ENCODE peak calls at places on chromosomes 5 and 9, in six cellular contexts. M is endothelial cell, F is omental fat pad, P is astrocyte, R is GM06990, E is GM12865. G is an unnamed sample.
A peak's percentile ranks its signal among the peaks of the same experiment; 100 is the strongest.

GRCh38 chr5:119274767-119275130 is 81.1 kb upstream of the TNFAIP8 start:
- DNase-seq in M (no peak), F (no peak), P (peak; percentile 86), R (no peak), E (peak; percentile 62), G (no peak)

GRCh38 chr9:8718121-8718725 is 918.6 kb upstream of the DMAC1 start:
- DNase-seq in M (no peak), F (no peak), P (peak; percentile 86), R (no peak), E (no peak), G (no peak)

GRCh38 chr9:89166871-89167270 is 11.7 kb downstream of the SHC3 start:
- DNase-seq in M (no peak), F (no peak), P (no peak), R (no peak), E (no peak), G (no peak)

GRCh38 chr5:142881076-142881466 is 110.9 kb downstream of the ARHGAP26 start:
- DNase-seq in M (no peak), F (no peak), P (peak; percentile 72), R (peak; percentile 18), E (peak; percentile 49), G (no peak)

GRCh38 chr5:75640395-75640794 is 29.1 kb downstream of the ANKDD1B start:
- DNase-seq in M (no peak), F (no peak), P (peak; percentile 95), R (no peak), E (no peak), G (no peak)

GRCh38 chr9:99377790-99378775 is 156.0 kb downstream of the SEC61B start:
- DNase-seq in M (no peak), F (no peak), P (peak; percentile 29), R (no peak), E (no peak), G (no peak)

GRCh38 chr5:157793298-157793791 is 49.8 kb downstream of the LSM11 start:
- DNase-seq in M (no peak), F (no peak), P (no peak), R (no peak), E (no peak), G (no peak)

GRCh38 chr5:78566747-78567449 is 81.7 kb downstream of the LHFPL2 start:
- DNase-seq in M (no peak), F (no peak), P (peak; percentile 65), R (peak; percentile 42), E (peak; percentile 31), G (no peak)

GRCh38 chr5:57298985-57299491 is 125.2 kb downstream of the GPBP1 start:
- DNase-seq in M (peak; percentile 50), F (no peak), P (peak; percentile 71), R (peak; percentile 24), E (peak; percentile 76), G (no peak)

GRCh38 chr9:90816690-90817089 is 15.1 kb downstream of the SYK start:
- DNase-seq in M (no peak), F (no peak), P (no peak), R (no peak), E (no peak), G (no peak)

GRCh38 chr9:133372144-133372543 is 3.7 kb downstream of the SURF4 start:
- DNase-seq in M (no peak), F (no peak), P (no peak), R (no peak), E (no peak), G (no peak)

GRCh38 chr5:7629559-7629958 is 221.4 kb downstream of the CFAP90 start:
- DNase-seq in M (no peak), F (no peak), P (no peak), R (no peak), E (no peak), G (no peak)

GRCh38 chr5:178538624-178539344 is 51.4 kb downstream of the COL23A1 start:
- DNase-seq in M (no peak), F (no peak), P (no peak), R (no peak), E (no peak), G (no peak)

GRCh38 chr9:95696701-95697100 is 178.8 kb upstream of the ERCC6L2 start:
- DNase-seq in M (no peak), F (no peak), P (no peak), R (no peak), E (no peak), G (no peak)

GRCh38 chr5:151024440-151024839 is 4.0 kb downstream of the GPX3 start:
- DNase-seq in M (no peak), F (no peak), P (no peak), R (no peak), E (no peak), G (no peak)

GRCh38 chr9:72471096-72471495 is 50.3 kb upstream of the TMC1 start:
- DNase-seq in M (no peak), F (no peak), P (no peak), R (no peak), E (no peak), G (no peak)
- TF ChIP-seq CTCF in M (no peak), F (no peak), P (no peak), R (no peak), E (no peak), G (no peak)

GRCh38 chr5:37272564-37272963 is 23.4 kb upstream of the CPLANE1 start:
- DNase-seq in M (no peak), F (no peak), P (peak; percentile 65), R (no peak), E (no peak), G (no peak)

DNA sequence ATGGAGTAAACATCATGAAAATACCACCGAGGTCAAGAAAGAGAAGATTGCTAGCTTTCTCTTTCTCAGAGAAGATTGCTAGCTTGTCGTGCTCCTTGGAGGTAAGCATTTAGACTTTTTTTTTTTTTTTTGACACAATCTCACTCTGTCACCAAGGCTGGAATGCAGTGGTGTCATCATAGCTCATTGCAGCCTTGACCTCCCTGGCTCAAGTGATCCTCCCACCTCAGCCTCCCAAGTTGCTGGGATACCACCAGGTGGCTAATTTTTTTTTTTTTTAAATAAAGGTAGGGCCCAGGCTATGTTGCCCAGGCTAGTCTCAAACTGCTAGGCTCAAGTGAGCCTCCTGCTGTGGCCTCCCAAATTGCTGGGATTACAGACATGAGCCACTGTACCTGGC is 26.3 kb upstream of the CPLANE1 start:
- DNase-seq in M (no peak), F (no peak), P (no peak), R (no peak), E (no peak), G (no peak)
- TF ChIP-seq CTCF in M (no peak), F (no peak), P (no peak), R (no peak), E (no peak), G (no peak)

GRCh38 chr9:129319938-129320481 is 141.9 kb upstream of the IER5L start:
- DNase-seq in M (no peak), F (peak; percentile 20), P (no peak), R (no peak), E (no peak), G (peak; percentile 15)

GRCh38 chr9:129321511-129322021 is 143.5 kb upstream of the IER5L start:
- DNase-seq in M (no peak), F (no peak), P (no peak), R (no peak), E (no peak), G (no peak)

GRCh38 chr9:129322022-129322621 is 144.1 kb upstream of the IER5L start:
- DNase-seq in M (no peak), F (no peak), P (no peak), R (no peak), E (no peak), G (peak; percentile 14)

GRCh38 chr9:129319076-129319937 is 141.2 kb upstream of the IER5L start:
- DNase-seq in M (no peak), F (peak; percentile 19), P (no peak), R (no peak), E (no peak), G (peak; percentile 1)

GRCh38 chr9:129320575-129321311 is 142.7 kb upstream of the IER5L start:
- DNase-seq in M (no peak), F (peak; percentile 22), P (peak; percentile 81), R (peak; percentile 65), E (peak; percentile 72), G (peak; percentile 42)
- TF ChIP-seq CTCF in M (no peak), F (no peak), P (no peak), R (no peak), E (no peak), G (no peak)

DNA sequence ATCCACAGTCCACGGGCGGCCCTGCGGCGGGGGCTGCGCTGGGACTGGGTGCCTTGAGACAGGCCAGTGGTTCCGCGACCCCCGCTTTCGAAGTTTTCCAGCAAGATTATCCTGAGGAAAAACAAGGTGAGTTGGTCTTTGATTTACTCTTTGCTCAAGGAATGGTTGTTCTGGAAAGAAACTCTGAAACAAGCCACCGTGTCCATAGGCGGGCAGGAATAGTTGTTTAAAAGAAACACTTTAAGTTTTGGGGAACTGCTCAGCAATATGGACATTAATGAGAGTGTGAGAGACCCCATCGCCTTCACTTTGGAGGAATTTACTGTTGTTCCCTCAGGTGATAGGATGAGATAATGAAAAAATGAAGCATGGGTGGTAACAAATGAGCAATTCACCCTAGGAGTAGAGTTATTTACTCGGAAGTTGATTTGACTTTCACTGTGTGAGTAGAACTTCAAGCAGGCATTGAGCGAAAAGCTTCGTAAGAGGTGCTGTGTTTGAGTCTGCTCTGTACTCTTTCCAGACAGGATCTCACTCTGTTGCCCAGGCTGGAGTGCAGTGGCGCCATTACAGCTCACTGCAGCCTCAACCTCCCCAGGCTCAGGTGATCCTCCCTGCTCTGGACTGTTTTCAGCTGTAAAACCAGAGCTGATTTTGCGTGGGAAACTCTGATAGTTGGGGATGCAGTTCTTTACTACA is 1.1 kb downstream of the DMRTA1 start:
- DNase-seq in M (no peak), F (no peak), P (no peak), R (no peak), E (no peak), G (no peak)
- TF ChIP-seq CTCF in M (no peak), F (no peak), P (no peak), R (no peak), E (no peak), G (no peak)

GRCh38 chr5:400282-401215 is 42.4 kb upstream of the EXOC3 start:
- DNase-seq in M (no peak), F (no peak), P (peak; percentile 31), R (no peak), E (no peak), G (no peak)

GRCh38 chr5:403995-404394 is 39.0 kb upstream of the EXOC3 start:
- DNase-seq in M (no peak), F (no peak), P (no peak), R (no peak), E (no peak), G (no peak)

GRCh38 chr5:404666-405241 is 38.2 kb upstream of the EXOC3 start:
- DNase-seq in M (no peak), F (no peak), P (no peak), R (no peak), E (no peak), G (no peak)

GRCh38 chr5:401216-402034 is 41.6 kb upstream of the EXOC3 start:
- DNase-seq in M (no peak), F (no peak), P (no peak), R (no peak), E (no peak), G (no peak)

DNA sequence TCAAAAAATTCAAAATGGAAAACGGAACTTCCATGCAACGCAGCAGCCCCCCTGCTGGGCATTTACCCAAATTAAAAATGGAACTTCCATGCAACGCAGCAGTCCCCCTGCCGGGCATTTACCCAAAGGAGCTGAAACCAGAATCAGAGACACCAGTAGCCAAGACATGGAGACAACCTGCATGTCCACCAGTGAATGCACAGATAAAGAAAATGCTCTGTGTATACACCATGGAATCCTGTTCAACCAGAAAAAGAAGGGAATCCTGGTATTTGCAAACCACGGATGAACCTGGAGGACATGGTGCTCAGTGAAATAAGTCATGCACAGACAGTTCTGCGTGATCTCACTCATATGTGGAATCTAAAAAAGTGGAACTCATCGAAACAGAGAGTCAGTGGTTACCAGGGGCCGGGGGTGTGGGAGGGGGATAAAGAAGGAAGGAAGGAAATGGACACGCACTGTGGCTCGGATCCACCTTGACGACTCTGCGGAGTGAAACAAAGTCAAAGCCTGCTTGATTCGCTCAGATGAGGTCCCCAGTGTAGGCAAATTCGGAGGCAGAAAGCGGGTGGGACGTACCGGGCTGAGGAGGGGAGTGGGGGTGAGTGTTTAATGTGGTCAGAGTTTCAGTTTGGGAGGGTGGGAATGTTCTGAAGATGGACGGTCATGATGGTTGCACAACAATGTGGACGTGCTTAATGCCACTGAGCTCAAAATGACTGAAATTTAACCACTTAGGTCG is 40.2 kb upstream of the EXOC3 start:
- DNase-seq in M (no peak), F (no peak), P (peak; percentile 45), R (peak; percentile 75), E (peak; percentile 92), G (peak; percentile 45)
- TF ChIP-seq CTCF in M (no peak), F (no peak), P (no peak), R (peak; percentile 37), E (no peak), G (no peak)

G was measured in activated B cell treated with CpG ODN at 0.5 μM for 24 hours.